ENCODE peak calls at places on chromosomes 6 and 20, in five cellular contexts. One of them, this sample, is unnamed.
A peak's percentile ranks its signal among the peaks of the same experiment; 100 is the strongest.

GRCh38 chr6:154469306-154469935 is 41.1 kb downstream of the CNKSR3 start:
- DNase-seq in SK-N-SH: no peak
- DNase-seq in GM12878: no peak
- DNase-seq in HCT116: no peak
- DNase-seq in K562: no peak
- DNase-seq in this sample: no peak

GRCh38 chr20:47818996-47819609 is 33.8 kb upstream of the SULF2 start:
- DNase-seq in HCT116: no peak
- DNase-seq in SK-N-SH: no peak
- DNase-seq in K562: no peak
- DNase-seq in GM12878: no peak
- DNase-seq in this sample: no peak

GRCh38 chr6:22025468-22026159 is 271.2 kb downstream of the PRL start:
- DNase-seq in K562: peak; percentile 89
- DNase-seq in HCT116: no peak
- DNase-seq in GM12878: peak; percentile 76
- DNase-seq in SK-N-SH: peak; percentile 16
- DNase-seq in this sample: no peak

GRCh38 chr6:14734416-14735340 is 511.2 kb upstream of the JARID2 start:
- DNase-seq in HCT116: peak; percentile 72
- DNase-seq in K562: peak; percentile 86
- DNase-seq in GM12878: peak; percentile 88
- DNase-seq in SK-N-SH: no peak
- DNase-seq in this sample: no peak

GRCh38 chr20:21523895-21524294 is 10.0 kb upstream of the NKX2-2 start:
- DNase-seq in SK-N-SH: no peak
- DNase-seq in HCT116: no peak
- DNase-seq in GM12878: no peak
- DNase-seq in K562: no peak
- DNase-seq in this sample: no peak

GRCh38 chr6:33080127-33081089 is 4.6 kb downstream of the HLA-DPB1 start:
- DNase-seq in GM12878: no peak
- DNase-seq in SK-N-SH: peak; percentile 52
- DNase-seq in K562: peak; percentile 37
- DNase-seq in HCT116: no peak
- DNase-seq in this sample: no peak

GRCh38 chr6:30206799-30207618 is 6.2 kb downstream of the TRIM26 start:
- DNase-seq in SK-N-SH: no peak
- DNase-seq in HCT116: no peak
- DNase-seq in K562: no peak
- DNase-seq in GM12878: no peak
- DNase-seq in this sample: peak; percentile 95

GRCh38 chr6:116398366-116399005 is 27.7 kb downstream of the DSE start:
- DNase-seq in GM12878: no peak
- DNase-seq in SK-N-SH: no peak
- DNase-seq in K562: no peak
- DNase-seq in HCT116: no peak
- DNase-seq in this sample: no peak

GRCh38 chr6:85660181-85660611 is 17.5 kb upstream of the SYNCRIP start:
- DNase-seq in SK-N-SH: peak; percentile 64
- DNase-seq in GM12878: no peak
- DNase-seq in K562: no peak
- DNase-seq in HCT116: peak; percentile 72
- DNase-seq in this sample: peak; percentile 59

GRCh38 chr6:32188381-32189081 is 1.5 kb downstream of the PBX2 start:
- DNase-seq in HCT116: no peak
- DNase-seq in GM12878: no peak
- DNase-seq in SK-N-SH: no peak
- DNase-seq in K562: no peak
- DNase-seq in this sample: no peak

GRCh38 chr6:6781877-6782236 is 193.3 kb downstream of the LY86 start:
- DNase-seq in GM12878: no peak
- DNase-seq in SK-N-SH: no peak
- DNase-seq in K562: no peak
- DNase-seq in HCT116: no peak
- DNase-seq in this sample: no peak

GRCh38 chr20:37095108-37095608 is 639 bp downstream of the RBL1 start:
- DNase-seq in K562: peak; percentile 59
- DNase-seq in GM12878: no peak
- DNase-seq in SK-N-SH: peak; percentile 56
- DNase-seq in HCT116: no peak
- DNase-seq in this sample: peak; percentile 41

GRCh38 chr6:39416728-39417127 is 94.2 kb upstream of the KCNK16 start:
- DNase-seq in K562: no peak
- DNase-seq in HCT116: no peak
- DNase-seq in SK-N-SH: no peak
- DNase-seq in GM12878: no peak
- DNase-seq in this sample: no peak

GRCh38 chr6:70380771-70381435 is 32.4 kb upstream of the FAM135A start:
- DNase-seq in SK-N-SH: no peak
- DNase-seq in K562: no peak
- DNase-seq in HCT116: no peak
- DNase-seq in GM12878: no peak
- DNase-seq in this sample: no peak

GRCh38 chr20:23451956-23452487 is 654 bp downstream of the CST11 start:
- DNase-seq in GM12878: no peak
- DNase-seq in HCT116: no peak
- DNase-seq in SK-N-SH: no peak
- DNase-seq in K562: no peak
- DNase-seq in this sample: no peak

GRCh38 chr20:6583134-6583738 is 184.2 kb upstream of the BMP2 start:
- DNase-seq in SK-N-SH: peak; percentile 26
- DNase-seq in K562: peak; percentile 6
- DNase-seq in GM12878: peak; percentile 25
- DNase-seq in HCT116: no peak
- DNase-seq in this sample: peak; percentile 61

GRCh38 chr20:36092424-36093024 is 62.0 kb upstream of the EPB41L1 start:
- DNase-seq in HCT116: no peak
- DNase-seq in K562: peak; percentile 51
- DNase-seq in SK-N-SH: peak; percentile 85
- DNase-seq in GM12878: no peak
- DNase-seq in this sample: no peak

GRCh38 chr6:109834131-109834530 is 143.0 kb downstream of the FIG4 start:
- DNase-seq in HCT116: no peak
- DNase-seq in GM12878: no peak
- DNase-seq in K562: no peak
- DNase-seq in SK-N-SH: no peak
- DNase-seq in this sample: no peak

GRCh38 chr6:63844287-63844686 is 208.7 kb downstream of the PHF3 start:
- DNase-seq in K562: no peak
- DNase-seq in HCT116: no peak
- DNase-seq in SK-N-SH: no peak
- DNase-seq in GM12878: no peak
- DNase-seq in this sample: no peak

GRCh38 chr6:41605649-41606048 is 32.6 kb upstream of the MDFI start:
- DNase-seq in HCT116: no peak
- DNase-seq in K562: no peak
- DNase-seq in SK-N-SH: no peak
- DNase-seq in GM12878: no peak
- DNase-seq in this sample: no peak

GRCh38 chr6:125222531-125223455 is 69.2 kb downstream of the TPD52L1 start:
- DNase-seq in GM12878: no peak
- DNase-seq in HCT116: no peak
- DNase-seq in SK-N-SH: no peak
- DNase-seq in K562: no peak
- DNase-seq in this sample: no peak

GRCh38 chr6:24720131-24720603 is 1.2 kb upstream of the C6orf62 start:
- DNase-seq in SK-N-SH: peak; percentile 56
- DNase-seq in HCT116: no peak
- DNase-seq in K562: peak; percentile 59
- DNase-seq in GM12878: no peak
- DNase-seq in this sample: peak; percentile 32

GRCh38 chr6:147023581-147023980 is 180.6 kb upstream of the STXBP5 start:
- DNase-seq in GM12878: no peak
- DNase-seq in SK-N-SH: no peak
- DNase-seq in K562: no peak
- DNase-seq in HCT116: no peak
- DNase-seq in this sample: no peak

GRCh38 chr6:104638841-104639290 is 220.9 kb downstream of the HACE1 start:
- DNase-seq in SK-N-SH: no peak
- DNase-seq in GM12878: no peak
- DNase-seq in K562: no peak
- DNase-seq in HCT116: no peak
- DNase-seq in this sample: no peak

GRCh38 chr6:14728396-14729024 is 517.4 kb upstream of the JARID2 start:
- DNase-seq in SK-N-SH: no peak
- DNase-seq in K562: peak; percentile 87
- DNase-seq in GM12878: no peak
- DNase-seq in HCT116: no peak
- DNase-seq in this sample: no peak

GRCh38 chr20:53844259-53844658 is 226.1 kb downstream of the BCAS1 start:
- DNase-seq in GM12878: no peak
- DNase-seq in HCT116: no peak
- DNase-seq in SK-N-SH: no peak
- DNase-seq in K562: no peak
- DNase-seq in this sample: no peak

GRCh38 chr6:27601668-27602254 is 128.9 kb upstream of the ZNF184 start:
- DNase-seq in HCT116: no peak
- DNase-seq in K562: peak; percentile 71
- DNase-seq in GM12878: no peak
- DNase-seq in SK-N-SH: no peak
- DNase-seq in this sample: no peak

GRCh38 chr6:121823437-121823851 is 388.0 kb downstream of the GJA1 start:
- DNase-seq in K562: no peak
- DNase-seq in SK-N-SH: no peak
- DNase-seq in GM12878: no peak
- DNase-seq in HCT116: no peak
- DNase-seq in this sample: no peak

GRCh38 chr20:46752639-46753235 is 43.3 kb downstream of the SLC2A10 start:
- DNase-seq in GM12878: no peak
- DNase-seq in HCT116: no peak
- DNase-seq in K562: peak; percentile 41
- DNase-seq in SK-N-SH: peak; percentile 60
- DNase-seq in this sample: peak; percentile 63

GRCh38 chr20:63508072-63508768 is 9.3 kb upstream of the EEF1A2 start:
- DNase-seq in HCT116: no peak
- DNase-seq in SK-N-SH: no peak
- DNase-seq in K562: no peak
- DNase-seq in GM12878: no peak
- DNase-seq in this sample: no peak
- TF ChIP-seq ZBTB33 in HCT116: no peak
- TF ChIP-seq ZBTB33 in SK-N-SH: no peak
- TF ChIP-seq ZBTB33 in K562: no peak
- TF ChIP-seq ZBTB33 in GM12878: no peak
- TF ChIP-seq ZBTB33 in this sample: no peak

GRCh38 chr6:43831211-43831610 is 61.2 kb downstream of the VEGFA start:
- DNase-seq in HCT116: no peak
- DNase-seq in SK-N-SH: no peak
- DNase-seq in K562: no peak
- DNase-seq in GM12878: no peak
- DNase-seq in this sample: no peak

GRCh38 chr6:43834528-43835145 is 64.6 kb downstream of the VEGFA start:
- DNase-seq in K562: no peak
- DNase-seq in SK-N-SH: no peak
- DNase-seq in GM12878: no peak
- DNase-seq in HCT116: no peak
- DNase-seq in this sample: no peak

GRCh38 chr6:43833996-43834390 is 64.0 kb downstream of the VEGFA start:
- DNase-seq in SK-N-SH: no peak
- DNase-seq in HCT116: no peak
- DNase-seq in K562: no peak
- DNase-seq in GM12878: no peak
- DNase-seq in this sample: no peak

GRCh38 chr6:43835872-43836419 is 65.9 kb downstream of the VEGFA start:
- DNase-seq in GM12878: no peak
- DNase-seq in K562: no peak
- DNase-seq in HCT116: no peak
- DNase-seq in SK-N-SH: no peak
- DNase-seq in this sample: no peak

DNA sequence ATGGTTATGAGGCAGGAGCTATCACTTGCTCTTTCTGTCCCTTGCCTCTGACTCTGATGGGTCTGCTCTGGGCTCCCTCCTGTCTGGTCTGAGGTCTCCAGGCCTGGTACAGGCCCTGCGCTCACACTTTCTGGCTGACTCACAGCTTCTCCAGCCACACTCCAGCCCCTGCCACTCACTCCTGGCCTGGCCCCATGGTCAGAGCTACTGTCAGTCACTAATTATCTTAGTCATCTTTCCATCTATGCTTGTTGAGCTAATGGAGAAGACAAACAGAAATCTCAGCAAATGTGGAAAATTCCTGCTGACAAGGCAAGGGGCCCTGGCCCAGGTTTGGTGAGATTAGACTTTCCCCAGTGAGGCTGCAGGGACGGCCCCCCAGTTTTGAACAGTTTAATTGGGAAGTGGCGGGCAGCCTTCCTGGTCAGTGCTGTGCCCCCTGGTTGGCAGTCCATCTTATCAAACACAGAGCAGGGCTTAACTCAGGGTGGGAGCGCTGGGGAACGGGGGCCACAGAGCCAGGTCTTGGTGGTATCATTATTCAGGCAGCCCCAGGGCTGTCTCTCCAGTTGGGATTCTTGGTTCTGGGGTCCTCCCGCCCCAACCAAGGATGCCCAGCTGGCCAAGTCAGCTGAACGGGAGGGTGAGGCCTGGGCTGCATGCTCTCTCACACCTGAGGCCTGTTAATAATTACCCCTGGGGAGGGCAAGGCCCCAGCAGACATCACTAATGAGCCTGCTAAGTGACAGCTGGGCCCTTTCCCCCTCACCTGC is 63.4 kb downstream of the VEGFA start:
- DNase-seq in GM12878: no peak
- DNase-seq in K562: no peak
- DNase-seq in SK-N-SH: peak; percentile 61
- DNase-seq in HCT116: no peak
- DNase-seq in this sample: peak; percentile 60
- TF ChIP-seq REST in GM12878: no peak
- TF ChIP-seq REST in K562: no peak
- TF ChIP-seq REST in SK-N-SH: no peak
- TF ChIP-seq REST in HCT116: no peak
- TF ChIP-seq REST in this sample: no peak

GRCh38 chr6:338815-339262 is 46.6 kb downstream of the DUSP22 start:
- DNase-seq in K562: no peak
- DNase-seq in HCT116: no peak
- DNase-seq in SK-N-SH: no peak
- DNase-seq in GM12878: no peak
- DNase-seq in this sample: no peak

GRCh38 chr6:339480-339879 is 47.2 kb downstream of the DUSP22 start:
- DNase-seq in GM12878: no peak
- DNase-seq in SK-N-SH: no peak
- DNase-seq in HCT116: no peak
- DNase-seq in K562: no peak
- DNase-seq in this sample: no peak

GRCh38 chr6:340991-341827 is 48.9 kb downstream of the DUSP22 start:
- DNase-seq in GM12878: peak; percentile 83
- DNase-seq in HCT116: no peak
- DNase-seq in K562: peak; percentile 80
- DNase-seq in SK-N-SH: no peak
- DNase-seq in this sample: no peak

GRCh38 chr6:341914-342831 is 49.4 kb upstream of the IRF4 start:
- DNase-seq in K562: no peak
- DNase-seq in GM12878: peak; percentile 92
- DNase-seq in HCT116: no peak
- DNase-seq in SK-N-SH: no peak
- DNase-seq in this sample: no peak

GRCh38 chr6:340181-340955 is 48.1 kb downstream of the DUSP22 start:
- DNase-seq in GM12878: no peak
- DNase-seq in HCT116: no peak
- DNase-seq in SK-N-SH: no peak
- DNase-seq in K562: no peak
- DNase-seq in this sample: no peak
- TF ChIP-seq ZBTB33 in GM12878: no peak
- TF ChIP-seq ZBTB33 in HCT116: no peak
- TF ChIP-seq ZBTB33 in SK-N-SH: no peak
- TF ChIP-seq ZBTB33 in K562: no peak
- TF ChIP-seq ZBTB33 in this sample: no peak

GRCh38 chr20:12047838-12048432 is 130.2 kb downstream of the BTBD3 start:
- DNase-seq in SK-N-SH: no peak
- DNase-seq in HCT116: no peak
- DNase-seq in K562: no peak
- DNase-seq in GM12878: no peak
- DNase-seq in this sample: no peak
- TF ChIP-seq REST in SK-N-SH: no peak
- TF ChIP-seq REST in HCT116: no peak
- TF ChIP-seq REST in K562: no peak
- TF ChIP-seq REST in GM12878: no peak
- TF ChIP-seq REST in this sample: no peak

This sample was measured in HepG2.